ENCODE peak calls at places on chromosomes 5 and 9, in six cellular contexts. K is GM12878, O is K562, J is HepG2, I is HCT116, D is SK-N-SH. U is an unnamed sample.

GRCh38 chr5:179803651-179804598 is 2.7 kb downstream of the MGAT4B start:
- DNase-seq in K (no peak), O (peak), J (peak), I (no peak), D (no peak), U (no peak)

GRCh38 chr9:79799691-79800345 is 228.1 kb downstream of the TLE4 start:
- DNase-seq in K (no peak), O (no peak), J (peak), I (no peak), D (no peak), U (no peak)

GRCh38 chr5:154368041-154368800 is 77.6 kb upstream of the SAP30L start:
- DNase-seq in K (no peak), O (no peak), J (peak), I (peak), D (peak), U (peak)

GRCh38 chr5:137491121-137491520 is 8.0 kb downstream of the SPOCK1 start:
- DNase-seq in K (no peak), O (no peak), J (no peak), I (no peak), D (no peak), U (no peak)

GRCh38 chr9:131330814-131331600 is 41.5 kb downstream of the PLPP7 start:
- DNase-seq in K (no peak), O (peak), J (no peak), I (no peak), D (peak), U (no peak)

GRCh38 chr9:4235951-4236804 is 63.7 kb downstream of the GLIS3 start:
- DNase-seq in K (no peak), O (no peak), J (peak), I (peak), D (no peak), U (no peak)

GRCh38 chr5:54547711-54548250 is 30.2 kb downstream of the SNX18 start:
- DNase-seq in K (no peak), O (no peak), J (peak), I (no peak), D (no peak), U (no peak)

GRCh38 chr9:114674798-114675554 is 7.0 kb downstream of the TEX48 start:
- DNase-seq in K (no peak), O (no peak), J (no peak), I (no peak), D (no peak), U (no peak)

GRCh38 chr9:134366223-134367031 is 40.2 kb downstream of the RXRA start:
- DNase-seq in K (no peak), O (no peak), J (no peak), I (no peak), D (peak), U (no peak)

GRCh38 chr5:128227984-128228383 is 144.4 kb downstream of the SLC12A2 start:
- DNase-seq in K (no peak), O (no peak), J (no peak), I (peak), D (no peak), U (no peak)

GRCh38 chr9:106964329-106964728 is 101.4 kb downstream of the ZNF462 start:
- DNase-seq in K (peak), O (no peak), J (no peak), I (no peak), D (no peak), U (no peak)

GRCh38 chr5:23528677-23529076 is 21.3 kb downstream of the PRDM9 start:
- DNase-seq in K (no peak), O (no peak), J (no peak), I (no peak), D (no peak), U (no peak)

GRCh38 chr9:116861321-116861720 is 174.2 kb downstream of the TRIM32 start:
- DNase-seq in K (no peak), O (no peak), J (no peak), I (no peak), D (no peak), U (no peak)

GRCh38 chr9:116859763-116860162 is 172.7 kb downstream of the TRIM32 start:
- DNase-seq in K (no peak), O (no peak), J (no peak), I (no peak), D (no peak), U (no peak)

GRCh38 chr9:116855881-116856662 is 169.0 kb downstream of the TRIM32 start:
- DNase-seq in K (no peak), O (no peak), J (no peak), I (no peak), D (no peak), U (no peak)

GRCh38 chr9:116857321-116857720 is 170.2 kb downstream of the TRIM32 start:
- DNase-seq in K (no peak), O (no peak), J (no peak), I (no peak), D (no peak), U (no peak)

DNA sequence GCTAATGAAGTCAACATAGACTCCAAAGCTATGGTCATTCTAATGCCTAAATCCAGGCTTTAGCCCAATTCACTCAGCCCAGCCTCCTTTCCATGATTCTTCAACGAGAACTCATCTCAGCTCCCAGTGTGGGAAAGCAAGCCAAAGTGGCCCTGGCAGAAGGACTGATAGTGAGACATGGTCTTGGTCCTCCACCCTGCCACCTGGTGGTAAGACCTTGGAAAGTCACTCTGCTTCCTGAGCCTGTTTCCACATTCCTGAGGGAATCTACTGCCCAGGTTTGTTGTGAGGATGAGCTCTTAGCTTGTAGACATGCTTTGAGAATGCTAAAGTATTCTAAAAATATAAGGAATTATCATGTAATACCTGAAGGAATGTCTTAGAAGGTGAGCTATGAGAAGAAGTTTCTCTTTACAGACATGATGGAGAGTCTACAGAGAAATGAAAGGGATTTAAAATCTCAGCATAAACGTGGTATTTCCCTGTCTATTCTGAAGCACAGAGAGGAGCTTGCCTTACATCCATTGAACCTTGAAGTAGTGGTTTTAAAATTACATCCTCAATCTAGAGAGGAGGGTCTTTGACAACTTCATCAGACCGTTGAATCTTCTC is 173.5 kb downstream of the TRIM32 start:
- DNase-seq in K (no peak), O (peak), J (peak), I (peak), D (peak), U (peak)
- TF ChIP-seq SIN3A in K (no peak), O (no peak), J (no peak), I (no peak), D (no peak), U (no peak)

GRCh38 chr5:65034029-65034781 is 265.5 kb downstream of the CWC27 start:
- DNase-seq in K (no peak), O (no peak), J (peak), I (no peak), D (no peak), U (no peak)
- TF ChIP-seq REST in K (no peak), O (no peak), J (no peak), I (no peak), D (no peak), U (no peak)

GRCh38 chr9:105359899-105360298 is 87.9 kb upstream of the FSD1L start:
- DNase-seq in K (no peak), O (no peak), J (no peak), I (no peak), D (no peak), U (no peak)
- TF ChIP-seq SIN3A in K (no peak), O (no peak), J (no peak), I (no peak), D (no peak), U (no peak)

GRCh38 chr9:36961568-36962360 is 72.3 kb downstream of the PAX5 start:
- DNase-seq in K (no peak), O (no peak), J (no peak), I (no peak), D (no peak), U (no peak)

GRCh38 chr9:36966371-36967097 is 67.5 kb downstream of the PAX5 start:
- DNase-seq in K (no peak), O (no peak), J (no peak), I (no peak), D (no peak), U (no peak)

GRCh38 chr9:36963356-36963755 is 70.7 kb downstream of the PAX5 start:
- DNase-seq in K (no peak), O (no peak), J (no peak), I (no peak), D (no peak), U (no peak)

GRCh38 chr9:36962721-36963120 is 71.3 kb downstream of the PAX5 start:
- DNase-seq in K (no peak), O (no peak), J (no peak), I (no peak), D (no peak), U (no peak)

GRCh38 chr9:36964791-36965190 is 69.3 kb downstream of the PAX5 start:
- DNase-seq in K (no peak), O (no peak), J (no peak), I (no peak), D (no peak), U (no peak)
- TF ChIP-seq REST in K (no peak), O (no peak), J (no peak), I (no peak), D (no peak), U (no peak)

U was measured in Panc1.